ENCODE peak calls at places on chromosome 12, in six cellular contexts. N is foreskin fibroblast; U is GM12865; D is CD8-positive, alpha-beta T cell; R is nephron progenitor cell; Y is cardiac fibroblast. T is an unnamed sample.

GRCh38 chr12:57868870-57869609 is 22.5 kb upstream of the CTDSP2 start:
- DNase-seq in N (peak), U (no peak), D (no peak), R (peak), Y (no peak), T (no peak)

GRCh38 chr12:6444704-6445688 is at the start of gene CD27:
- DNase-seq in N (no peak), U (peak), D (peak), R (no peak), Y (no peak), T (no peak)

GRCh38 chr12:52280319-52280795 is 5.9 kb downstream of the KRT86 start:
- DNase-seq in N (peak), U (no peak), D (no peak), R (no peak), Y (peak), T (no peak)

GRCh38 chr12:132801741-132802140 is 26.9 kb downstream of the GOLGA3 start:
- DNase-seq in N (no peak), U (no peak), D (no peak), R (no peak), Y (no peak), T (no peak)

GRCh38 chr12:72453550-72453949 is 181.4 kb downstream of the TRHDE start:
- DNase-seq in N (no peak), U (no peak), D (no peak), R (no peak), Y (no peak), T (no peak)

GRCh38 chr12:98758331-98758730 is 113.2 kb downstream of the APAF1 start:
- DNase-seq in N (peak), U (no peak), D (no peak), R (no peak), Y (peak), T (no peak)

GRCh38 chr12:80763874-80764273 is 47.2 kb downstream of the MYF5 start:
- DNase-seq in N (peak), U (peak), D (no peak), R (peak), Y (peak), T (no peak)

GRCh38 chr12:46365951-46366379 is 6.6 kb downstream of the SLC38A2 start:
- DNase-seq in N (no peak), U (no peak), D (no peak), R (no peak), Y (peak), T (no peak)

GRCh38 chr12:112148031-112148513 is 22.7 kb downstream of the TRAFD1 start:
- DNase-seq in N (peak), U (no peak), D (no peak), R (no peak), Y (peak), T (no peak)

GRCh38 chr12:45547822-45548221 is 181.7 kb upstream of the ARID2 start:
- DNase-seq in N (no peak), U (peak), D (no peak), R (no peak), Y (peak), T (peak)

GRCh38 chr12:81800298-81801148 is 41.4 kb upstream of the PPFIA2 start:
- DNase-seq in N (no peak), U (no peak), D (no peak), R (no peak), Y (no peak), T (no peak)

GRCh38 chr12:75694891-75695290 is 183.5 kb upstream of the KRR1 start:
- DNase-seq in N (peak), U (no peak), D (no peak), R (no peak), Y (peak), T (no peak)

GRCh38 chr12:85029456-85029855 is 6.6 kb downstream of the TSPAN19 start:
- DNase-seq in N (peak), U (peak), D (no peak), R (no peak), Y (peak), T (peak)

GRCh38 chr12:29241821-29242591 is 92.9 kb downstream of the FAR2 start:
- DNase-seq in N (peak), U (peak), D (no peak), R (no peak), Y (peak), T (peak)

GRCh38 chr12:27564612-27565213 is 40.7 kb downstream of the PPFIBP1 start:
- DNase-seq in N (peak), U (no peak), D (no peak), R (no peak), Y (peak), T (no peak)

GRCh38 chr12:12267801-12268200 is 957 bp upstream of the LRP6 start:
- DNase-seq in N (no peak), U (peak), D (no peak), R (no peak), Y (no peak), T (peak)

GRCh38 chr12:18643673-18644072 is 94.1 kb downstream of the PLCZ1 start:
- DNase-seq in N (peak), U (no peak), D (no peak), R (no peak), Y (peak), T (no peak)

GRCh38 chr12:18683603-18684002 is 54.2 kb downstream of the PLCZ1 start:
- DNase-seq in N (peak), U (no peak), D (no peak), R (no peak), Y (peak), T (no peak)

GRCh38 chr12:7512528-7512927 is 9.0 kb upstream of the CD163 start:
- DNase-seq in N (peak), U (no peak), D (no peak), R (no peak), Y (peak), T (no peak)

GRCh38 chr12:71737204-71737603 is 17.5 kb upstream of the RAB21 start:
- DNase-seq in N (no peak), U (no peak), D (no peak), R (no peak), Y (no peak), T (no peak)

GRCh38 chr12:50999139-50999538 is 27.0 kb downstream of the SLC11A2 start:
- DNase-seq in N (no peak), U (no peak), D (no peak), R (no peak), Y (no peak), T (no peak)

GRCh38 chr12:100758083-100758482 is 36.5 kb upstream of the ANO4 start:
- DNase-seq in N (no peak), U (no peak), D (no peak), R (no peak), Y (no peak), T (no peak)

GRCh38 chr12:100733817-100734593 is 60.6 kb upstream of the ANO4 start:
- DNase-seq in N (peak), U (peak), D (no peak), R (no peak), Y (peak), T (no peak)

GRCh38 chr12:42135264-42135814 is 9.3 kb downstream of the GXYLT1 start:
- DNase-seq in N (peak), U (no peak), D (no peak), R (no peak), Y (peak), T (no peak)

GRCh38 chr12:123748661-123749060 is 13.4 kb upstream of the DNAH10 start:
- DNase-seq in N (peak), U (no peak), D (no peak), R (no peak), Y (peak), T (no peak)

GRCh38 chr12:16347391-16348298 is at the start of gene MGST1:
- DNase-seq in N (peak), U (peak), D (no peak), R (peak), Y (peak), T (no peak)

GRCh38 chr12:64681200-64682052 is 71.1 kb downstream of the RASSF3 start:
- DNase-seq in N (no peak), U (peak), D (peak), R (no peak), Y (no peak), T (no peak)

GRCh38 chr12:30500532-30500931 is 195.1 kb downstream of the IPO8 start:
- DNase-seq in N (no peak), U (no peak), D (no peak), R (no peak), Y (no peak), T (no peak)

GRCh38 chr12:30506411-30506810 is 189.3 kb downstream of the IPO8 start:
- DNase-seq in N (no peak), U (no peak), D (no peak), R (no peak), Y (no peak), T (no peak)

GRCh38 chr12:30507576-30507975 is 188.1 kb downstream of the IPO8 start:
- DNase-seq in N (no peak), U (no peak), D (no peak), R (no peak), Y (no peak), T (no peak)

DNA sequence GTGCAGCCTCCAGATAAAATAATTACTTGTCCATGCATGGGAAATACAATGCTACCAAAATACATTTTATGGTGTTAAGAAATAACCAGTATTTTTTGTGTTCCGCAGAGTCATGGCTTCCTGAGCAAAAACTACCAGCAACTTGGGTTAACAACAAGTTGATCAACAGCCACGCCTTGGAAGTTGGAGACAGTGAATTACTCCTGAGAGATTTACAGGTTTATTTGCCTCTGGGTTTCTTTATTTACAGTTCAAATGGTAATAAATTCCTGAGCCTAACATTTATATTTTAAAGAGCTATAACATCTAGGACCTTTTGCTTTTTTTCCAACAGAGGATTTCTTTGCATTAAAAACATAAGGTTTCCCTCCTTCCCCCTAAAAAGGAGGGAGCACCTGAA is 194.0 kb downstream of the IPO8 start:
- DNase-seq in N (no peak), U (no peak), D (no peak), R (no peak), Y (no peak), T (no peak)
- TF ChIP-seq CTCF in N (no peak), U (no peak), D (no peak), R (no peak), Y (no peak), T (no peak)

GRCh38 chr12:48938805-48939204 is 13.5 kb upstream of the FKBP11 start:
- DNase-seq in N (no peak), U (no peak), D (no peak), R (no peak), Y (no peak), T (no peak)

GRCh38 chr12:48936379-48936979 is 11.2 kb upstream of the FKBP11 start:
- DNase-seq in N (peak), U (peak), D (peak), R (peak), Y (peak), T (peak)

GRCh38 chr12:48940181-48940580 is 14.9 kb upstream of the FKBP11 start:
- DNase-seq in N (peak), U (no peak), D (no peak), R (no peak), Y (no peak), T (no peak)

GRCh38 chr12:48934312-48934706 is 9.0 kb upstream of the FKBP11 start:
- DNase-seq in N (no peak), U (no peak), D (peak), R (no peak), Y (no peak), T (no peak)

GRCh38 chr12:48937170-48937569 is 11.9 kb upstream of the FKBP11 start:
- DNase-seq in N (no peak), U (no peak), D (no peak), R (no peak), Y (no peak), T (no peak)
- TF ChIP-seq CTCF in N (no peak), U (no peak), D (no peak), R (no peak), Y (peak), T (no peak)

GRCh38 chr12:23528316-23528715 is 421.2 kb downstream of the SOX5 start:
- DNase-seq in N (no peak), U (no peak), D (no peak), R (no peak), Y (no peak), T (no peak)
- TF ChIP-seq CTCF in N (no peak), U (no peak), D (no peak), R (no peak), Y (no peak), T (no peak)

GRCh38 chr12:109475993-109476806 is 900 bp downstream of the KCTD10 start:
- DNase-seq in N (peak), U (no peak), D (no peak), R (no peak), Y (peak), T (no peak)
- TF ChIP-seq CTCF in N (no peak), U (no peak), D (no peak), R (no peak), Y (no peak), T (no peak)

GRCh38 chr12:22781339-22781738 is 156.4 kb downstream of the ETNK1 start:
- DNase-seq in N (no peak), U (no peak), D (no peak), R (no peak), Y (no peak), T (no peak)
- TF ChIP-seq CTCF in N (no peak), U (no peak), D (no peak), R (no peak), Y (no peak), T (no peak)

DNA sequence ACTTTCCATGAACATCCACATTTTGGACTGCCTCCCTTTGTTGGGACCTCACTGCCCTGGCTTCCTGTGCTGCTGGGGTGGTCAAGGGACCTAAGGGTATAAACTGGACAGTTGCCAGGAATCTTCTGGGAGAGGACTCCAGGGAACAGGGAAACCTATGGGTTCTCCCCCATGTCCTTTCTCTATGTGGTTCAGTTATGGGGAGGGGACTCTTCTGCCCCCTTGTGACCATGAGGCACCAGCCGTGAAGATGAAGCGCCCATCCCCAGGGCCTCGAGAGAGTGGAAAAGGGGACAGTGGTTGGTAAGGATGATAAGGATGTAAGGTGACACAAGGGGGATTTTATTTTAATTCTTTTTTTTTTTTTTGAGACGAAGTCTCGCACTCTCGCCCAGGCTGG is 177.0 kb upstream of the TMEM132C start:
- DNase-seq in N (no peak), U (no peak), D (no peak), R (no peak), Y (no peak), T (no peak)
- TF ChIP-seq CTCF in N (no peak), U (no peak), D (no peak), R (no peak), Y (no peak), T (no peak)